ENCODE peak calls at places on chromosome 10, in eight cellular contexts. One of them, this sample, is unnamed. For H3K27me3, the result is how much of the 10 kb centered on the place peaks cover.

GRCh38 chr10:119493155-119493554 is 49.4 kb downstream of the RGS10 start:
- DNase-seq in foreskin keratinocyte: no peak
- DNase-seq in heart right ventricle: no peak
- DNase-seq in CD4-positive, alpha-beta T cell: no peak
- DNase-seq in neuronal stem cell: no peak
- DNase-seq in bronchial epithelial cell: no peak
- DNase-seq in brain microvascular endothelial cell: no peak
- DNase-seq in Panc1: no peak
- DNase-seq in this sample: no peak

GRCh38 chr10:44818721-44819127 is 92.4 kb upstream of the TMEM72 start:
- DNase-seq in bronchial epithelial cell: no peak
- DNase-seq in CD4-positive, alpha-beta T cell: no peak
- DNase-seq in neuronal stem cell: no peak
- DNase-seq in Panc1: no peak
- DNase-seq in foreskin keratinocyte: no peak
- DNase-seq in heart right ventricle: no peak
- DNase-seq in brain microvascular endothelial cell: no peak
- DNase-seq in this sample: no peak

GRCh38 chr10:78451592-78451991 is 417.9 kb downstream of the RPS24 start:
- DNase-seq in brain microvascular endothelial cell: no peak
- DNase-seq in neuronal stem cell: no peak
- DNase-seq in CD4-positive, alpha-beta T cell: no peak
- DNase-seq in foreskin keratinocyte: no peak
- DNase-seq in Panc1: no peak
- DNase-seq in bronchial epithelial cell: no peak
- DNase-seq in heart right ventricle: no peak
- DNase-seq in this sample: peak

GRCh38 chr10:129848571-129849451 is 115.3 kb downstream of the EBF3 start:
- DNase-seq in neuronal stem cell: no peak
- DNase-seq in brain microvascular endothelial cell: no peak
- DNase-seq in heart right ventricle: no peak
- DNase-seq in foreskin keratinocyte: no peak
- DNase-seq in Panc1: no peak
- DNase-seq in CD4-positive, alpha-beta T cell: no peak
- DNase-seq in bronchial epithelial cell: no peak
- DNase-seq in this sample: no peak

GRCh38 chr10:131226831-131227740 is 84.4 kb downstream of the TCERG1L start:
- DNase-seq in Panc1: no peak
- DNase-seq in brain microvascular endothelial cell: no peak
- DNase-seq in foreskin keratinocyte: no peak
- DNase-seq in heart right ventricle: no peak
- DNase-seq in bronchial epithelial cell: no peak
- DNase-seq in CD4-positive, alpha-beta T cell: no peak
- DNase-seq in neuronal stem cell: no peak
- DNase-seq in this sample: no peak

GRCh38 chr10:101060951-101061813 is 607 bp upstream of the KAZALD1 start:
- DNase-seq in Panc1: no peak
- DNase-seq in CD4-positive, alpha-beta T cell: peak
- DNase-seq in brain microvascular endothelial cell: peak
- DNase-seq in foreskin keratinocyte: peak
- DNase-seq in neuronal stem cell: peak
- DNase-seq in bronchial epithelial cell: no peak
- DNase-seq in heart right ventricle: peak
- DNase-seq in this sample: peak

GRCh38 chr10:78756604-78757442 is 311.9 kb upstream of the ZMIZ1 start:
- DNase-seq in Panc1: peak
- DNase-seq in bronchial epithelial cell: peak
- DNase-seq in brain microvascular endothelial cell: peak
- DNase-seq in foreskin keratinocyte: peak
- DNase-seq in CD4-positive, alpha-beta T cell: no peak
- DNase-seq in heart right ventricle: peak
- DNase-seq in neuronal stem cell: no peak
- DNase-seq in this sample: peak

GRCh38 chr10:101047961-101048892 is 13.6 kb upstream of the KAZALD1 start:
- DNase-seq in neuronal stem cell: no peak
- DNase-seq in foreskin keratinocyte: no peak
- DNase-seq in heart right ventricle: no peak
- DNase-seq in Panc1: no peak
- DNase-seq in bronchial epithelial cell: no peak
- DNase-seq in brain microvascular endothelial cell: no peak
- DNase-seq in CD4-positive, alpha-beta T cell: no peak
- DNase-seq in this sample: no peak

GRCh38 chr10:119541046-119541445 is 1.5 kb downstream of the RGS10 start:
- DNase-seq in neuronal stem cell: no peak
- DNase-seq in foreskin keratinocyte: no peak
- DNase-seq in Panc1: no peak
- DNase-seq in brain microvascular endothelial cell: no peak
- DNase-seq in heart right ventricle: no peak
- DNase-seq in CD4-positive, alpha-beta T cell: no peak
- DNase-seq in bronchial epithelial cell: peak
- DNase-seq in this sample: no peak

GRCh38 chr10:87671416-87671815 is 11.7 kb downstream of the PAPSS2 start:
- DNase-seq in foreskin keratinocyte: no peak
- DNase-seq in brain microvascular endothelial cell: no peak
- DNase-seq in Panc1: no peak
- DNase-seq in neuronal stem cell: no peak
- DNase-seq in CD4-positive, alpha-beta T cell: no peak
- DNase-seq in bronchial epithelial cell: no peak
- DNase-seq in heart right ventricle: no peak
- DNase-seq in this sample: no peak

DNA sequence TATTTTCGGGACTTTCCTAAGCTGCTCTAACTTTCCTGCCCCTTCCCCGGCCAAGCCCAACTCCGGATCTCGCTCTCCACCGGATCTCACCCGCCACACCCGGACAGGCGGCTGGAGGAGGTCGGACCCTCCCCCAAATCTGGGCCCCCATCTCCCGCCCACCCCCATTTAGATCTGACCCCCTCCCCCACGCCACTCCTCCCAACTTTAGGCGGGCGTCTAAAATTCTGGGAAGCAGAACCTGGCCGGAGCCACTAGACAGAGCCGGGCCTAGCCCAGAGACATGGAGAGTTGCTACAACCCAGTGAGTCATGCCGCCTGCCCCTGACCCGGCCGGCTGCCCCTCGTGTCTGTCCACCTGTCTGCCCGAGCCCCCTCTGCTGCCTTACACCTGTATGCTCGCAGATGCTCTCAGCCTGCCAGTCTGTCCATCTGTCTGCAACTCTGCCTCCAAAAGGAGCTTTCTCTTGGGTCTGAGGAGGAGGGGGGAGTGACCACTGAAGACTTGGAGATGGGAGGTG is at the start of gene NFKB2:
- DNase-seq in brain microvascular endothelial cell: no peak
- DNase-seq in Panc1: no peak
- DNase-seq in neuronal stem cell: no peak
- DNase-seq in bronchial epithelial cell: peak
- DNase-seq in foreskin keratinocyte: no peak
- DNase-seq in CD4-positive, alpha-beta T cell: no peak
- DNase-seq in heart right ventricle: no peak
- DNase-seq in this sample: peak
- H3K27me3 ChIP-seq in brain microvascular endothelial cell: under half
- H3K27me3 ChIP-seq in Panc1: under half
- H3K27me3 ChIP-seq in neuronal stem cell: under half
- H3K27me3 ChIP-seq in bronchial epithelial cell: under half
- H3K27me3 ChIP-seq in foreskin keratinocyte: under half
- H3K27me3 ChIP-seq in CD4-positive, alpha-beta T cell: under half
- H3K27me3 ChIP-seq in heart right ventricle: under half
- H3K27me3 ChIP-seq in this sample: under half

GRCh38 chr10:132845780-132846595 is 60.0 kb upstream of the NKX6-2 start:
- DNase-seq in Panc1: no peak
- DNase-seq in neuronal stem cell: no peak
- DNase-seq in brain microvascular endothelial cell: no peak
- DNase-seq in bronchial epithelial cell: no peak
- DNase-seq in CD4-positive, alpha-beta T cell: no peak
- DNase-seq in foreskin keratinocyte: no peak
- DNase-seq in heart right ventricle: no peak
- DNase-seq in this sample: no peak

GRCh38 chr10:132845041-132845551 is 59.1 kb upstream of the NKX6-2 start:
- DNase-seq in heart right ventricle: no peak
- DNase-seq in CD4-positive, alpha-beta T cell: no peak
- DNase-seq in neuronal stem cell: no peak
- DNase-seq in brain microvascular endothelial cell: no peak
- DNase-seq in Panc1: no peak
- DNase-seq in foreskin keratinocyte: no peak
- DNase-seq in bronchial epithelial cell: no peak
- DNase-seq in this sample: no peak

GRCh38 chr10:132842397-132842796 is 56.5 kb upstream of the NKX6-2 start:
- DNase-seq in foreskin keratinocyte: no peak
- DNase-seq in brain microvascular endothelial cell: no peak
- DNase-seq in Panc1: no peak
- DNase-seq in CD4-positive, alpha-beta T cell: no peak
- DNase-seq in bronchial epithelial cell: no peak
- DNase-seq in heart right ventricle: no peak
- DNase-seq in neuronal stem cell: no peak
- DNase-seq in this sample: no peak

GRCh38 chr10:132846631-132847415 is 60.9 kb upstream of the NKX6-2 start:
- DNase-seq in foreskin keratinocyte: no peak
- DNase-seq in Panc1: no peak
- DNase-seq in brain microvascular endothelial cell: no peak
- DNase-seq in CD4-positive, alpha-beta T cell: no peak
- DNase-seq in neuronal stem cell: no peak
- DNase-seq in bronchial epithelial cell: no peak
- DNase-seq in heart right ventricle: no peak
- DNase-seq in this sample: no peak

DNA sequence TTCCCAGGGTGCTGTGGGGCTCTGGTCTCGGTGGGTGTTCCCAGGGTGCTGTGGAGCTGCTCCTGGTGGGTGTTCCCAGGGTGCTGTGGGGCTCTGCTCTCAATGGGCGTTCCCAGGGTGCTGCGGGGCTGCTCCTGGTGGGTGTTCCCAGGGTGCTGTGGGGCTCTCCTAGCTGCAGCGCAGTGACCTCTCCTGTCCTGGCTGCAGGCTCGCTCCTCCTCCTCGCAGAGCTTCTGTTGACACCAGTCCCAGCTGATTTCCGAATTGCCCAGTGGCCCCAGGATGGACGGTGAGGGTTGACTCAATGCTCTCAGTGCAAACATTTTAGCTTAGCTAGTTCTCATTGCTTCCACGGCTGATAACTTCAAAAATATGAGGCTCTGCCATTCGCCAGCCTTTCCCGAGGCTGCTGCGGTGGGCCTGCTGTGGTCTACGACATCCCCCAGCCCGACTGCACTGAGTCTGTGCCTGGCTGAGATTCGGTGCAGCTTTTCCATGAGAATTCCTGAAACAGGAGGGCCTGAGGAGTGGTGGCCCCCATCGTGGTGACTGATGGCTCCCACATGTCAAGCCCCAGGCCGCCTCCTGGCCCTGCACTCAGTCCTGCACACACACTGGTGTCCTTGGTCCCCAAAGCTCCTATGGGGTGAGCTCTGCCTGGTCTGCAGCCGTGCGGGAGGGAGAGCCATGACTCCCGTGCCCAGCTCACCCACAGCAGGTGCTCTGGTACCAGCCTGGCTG is 58.3 kb upstream of the NKX6-2 start:
- DNase-seq in CD4-positive, alpha-beta T cell: no peak
- DNase-seq in Panc1: no peak
- DNase-seq in brain microvascular endothelial cell: no peak
- DNase-seq in bronchial epithelial cell: no peak
- DNase-seq in foreskin keratinocyte: no peak
- DNase-seq in heart right ventricle: no peak
- DNase-seq in neuronal stem cell: no peak
- DNase-seq in this sample: no peak
- H3K27me3 ChIP-seq in CD4-positive, alpha-beta T cell: under half
- H3K27me3 ChIP-seq in Panc1: under half
- H3K27me3 ChIP-seq in brain microvascular endothelial cell: under half
- H3K27me3 ChIP-seq in bronchial epithelial cell: under half
- H3K27me3 ChIP-seq in foreskin keratinocyte: under half
- H3K27me3 ChIP-seq in heart right ventricle: under half
- H3K27me3 ChIP-seq in neuronal stem cell: under half
- H3K27me3 ChIP-seq in this sample: under half

DNA sequence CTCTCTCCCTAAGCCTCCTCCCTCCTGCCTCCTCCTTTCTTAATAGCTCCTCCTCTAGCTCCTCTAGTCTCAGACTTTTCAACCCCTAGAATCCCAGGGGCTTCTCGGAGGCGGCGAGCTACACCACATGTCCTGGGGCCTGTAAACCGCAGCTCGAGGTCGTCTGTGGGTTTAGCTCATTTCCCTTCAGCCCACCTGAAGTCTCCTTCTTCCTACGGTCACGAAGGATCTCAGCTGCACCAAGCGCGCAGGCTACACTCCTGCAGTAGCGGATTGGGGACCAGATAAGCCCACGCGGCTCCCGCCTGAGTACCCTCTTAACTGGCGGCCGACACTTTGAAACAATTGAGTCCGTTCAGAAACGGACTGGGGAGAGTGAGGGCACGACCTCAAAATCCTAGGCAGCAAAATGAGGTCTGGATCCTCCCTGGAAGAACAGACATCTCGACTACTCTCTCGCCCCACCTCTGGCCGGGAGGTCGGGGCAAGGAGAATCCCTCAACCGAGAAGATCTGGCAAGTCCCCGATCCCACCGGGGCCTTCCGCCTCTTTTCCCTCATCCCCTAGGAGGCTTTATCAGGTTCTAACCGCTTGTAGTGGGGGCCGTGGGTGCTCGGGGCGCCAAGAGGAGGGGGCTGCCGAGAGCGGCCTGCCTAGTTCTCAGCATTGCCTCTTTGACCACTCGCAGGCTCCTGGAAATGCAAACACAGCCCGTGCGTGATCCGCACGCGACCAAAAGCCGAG is 1.3 kb upstream of the SORCS3 start:
- DNase-seq in Panc1: no peak
- DNase-seq in CD4-positive, alpha-beta T cell: no peak
- DNase-seq in foreskin keratinocyte: no peak
- DNase-seq in neuronal stem cell: peak
- DNase-seq in brain microvascular endothelial cell: no peak
- DNase-seq in heart right ventricle: no peak
- DNase-seq in bronchial epithelial cell: no peak
- DNase-seq in this sample: no peak
- H3K27me3 ChIP-seq in Panc1: under half
- H3K27me3 ChIP-seq in CD4-positive, alpha-beta T cell: half or more
- H3K27me3 ChIP-seq in foreskin keratinocyte: half or more
- H3K27me3 ChIP-seq in neuronal stem cell: half or more
- H3K27me3 ChIP-seq in brain microvascular endothelial cell: under half
- H3K27me3 ChIP-seq in heart right ventricle: half or more
- H3K27me3 ChIP-seq in bronchial epithelial cell: under half
- H3K27me3 ChIP-seq in this sample: half or more

DNA sequence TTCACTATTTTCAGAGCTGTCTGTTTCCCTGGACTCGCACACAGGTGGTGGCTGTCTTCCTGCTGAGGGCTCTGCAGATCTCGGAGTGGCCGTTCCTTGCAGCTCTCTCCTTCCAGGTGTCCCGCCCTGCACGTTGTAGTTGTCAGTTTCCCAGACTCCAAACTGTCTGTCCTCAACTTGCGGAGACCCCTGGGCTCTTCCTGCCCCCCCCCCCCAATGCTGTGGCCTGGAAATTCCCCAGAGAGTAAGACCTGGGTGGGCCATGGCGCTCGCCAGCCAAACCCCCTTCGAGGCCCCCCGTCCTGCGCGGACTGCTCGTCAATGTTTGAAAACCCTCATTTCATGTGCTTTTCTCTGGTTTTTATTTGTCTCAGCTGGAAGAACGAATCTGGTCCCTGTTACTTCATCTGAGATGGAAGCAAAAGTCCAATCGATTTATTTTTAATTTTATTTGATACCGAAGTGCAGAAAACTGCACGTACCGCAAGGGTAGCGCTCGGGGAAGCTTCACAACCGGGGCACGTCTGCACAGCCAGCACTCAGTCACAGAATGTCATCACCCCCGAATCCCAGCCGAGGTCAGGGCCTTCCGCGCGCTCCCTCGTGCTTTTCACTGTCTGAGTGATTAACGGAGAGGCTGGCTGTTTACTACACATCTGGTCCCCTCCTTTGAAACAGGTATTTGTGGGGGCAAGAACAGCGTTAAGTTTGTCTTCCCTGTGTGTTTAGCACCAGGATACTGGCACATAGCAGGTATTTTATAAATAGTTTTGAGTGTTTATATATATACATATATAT is 46.4 kb upstream of the NKX6-2 start:
- DNase-seq in neuronal stem cell: no peak
- DNase-seq in CD4-positive, alpha-beta T cell: no peak
- DNase-seq in foreskin keratinocyte: no peak
- DNase-seq in bronchial epithelial cell: no peak
- DNase-seq in brain microvascular endothelial cell: no peak
- DNase-seq in heart right ventricle: no peak
- DNase-seq in Panc1: no peak
- DNase-seq in this sample: no peak
- H3K27me3 ChIP-seq in neuronal stem cell: under half
- H3K27me3 ChIP-seq in CD4-positive, alpha-beta T cell: under half
- H3K27me3 ChIP-seq in foreskin keratinocyte: under half
- H3K27me3 ChIP-seq in bronchial epithelial cell: under half
- H3K27me3 ChIP-seq in brain microvascular endothelial cell: under half
- H3K27me3 ChIP-seq in heart right ventricle: half or more
- H3K27me3 ChIP-seq in Panc1: under half
- H3K27me3 ChIP-seq in this sample: under half